ENCODE peak calls at places on chromosomes 13 and 19, in four cellular contexts. One of them, this sample, is unnamed.

GRCh38 chr13:98509271-98510155 is 67.4 kb downstream of the STK24 start:
- DNase-seq in HepG2: peak
- DNase-seq in SK-N-SH: no peak
- DNase-seq in H1: no peak
- DNase-seq in this sample: no peak

GRCh38 chr13:22120646-22121045 is 449.8 kb downstream of the FGF9 start:
- DNase-seq in HepG2: no peak
- DNase-seq in SK-N-SH: no peak
- DNase-seq in H1: no peak
- DNase-seq in this sample: no peak

GRCh38 chr19:14419038-14419813 is at the start of gene DDX39A:
- DNase-seq in HepG2: peak
- DNase-seq in SK-N-SH: peak
- DNase-seq in H1: peak
- DNase-seq in this sample: peak

GRCh38 chr19:39677931-39678889 is 22.5 kb downstream of the LGALS16 start:
- DNase-seq in HepG2: peak
- DNase-seq in SK-N-SH: no peak
- DNase-seq in H1: no peak
- DNase-seq in this sample: peak

GRCh38 chr19:32174386-32175113 is 170.9 kb upstream of the ZNF507 start:
- DNase-seq in HepG2: no peak
- DNase-seq in SK-N-SH: no peak
- DNase-seq in H1: peak
- DNase-seq in this sample: no peak

GRCh38 chr19:44648536-44649370 is 5.0 kb downstream of the PVR start:
- DNase-seq in HepG2: no peak
- DNase-seq in SK-N-SH: no peak
- DNase-seq in H1: no peak
- DNase-seq in this sample: no peak

GRCh38 chr19:38213469-38213868 is 10.6 kb downstream of the DPF1 start:
- DNase-seq in HepG2: no peak
- DNase-seq in SK-N-SH: no peak
- DNase-seq in H1: no peak
- DNase-seq in this sample: no peak

GRCh38 chr13:106513025-106513424 is 22.4 kb downstream of the EFNB2 start:
- DNase-seq in HepG2: no peak
- DNase-seq in SK-N-SH: no peak
- DNase-seq in H1: no peak
- DNase-seq in this sample: no peak

GRCh38 chr13:76829572-76830327 is 56.5 kb downstream of the KCTD12 start:
- DNase-seq in HepG2: no peak
- DNase-seq in SK-N-SH: no peak
- DNase-seq in H1: no peak
- DNase-seq in this sample: no peak

GRCh38 chr13:48487968-48488367 is 44.9 kb downstream of the RCBTB2 start:
- DNase-seq in HepG2: no peak
- DNase-seq in SK-N-SH: no peak
- DNase-seq in H1: no peak
- DNase-seq in this sample: no peak

GRCh38 chr13:111927181-111927540 is 139.8 kb upstream of the SOX1 start:
- DNase-seq in HepG2: no peak
- DNase-seq in SK-N-SH: no peak
- DNase-seq in H1: no peak
- DNase-seq in this sample: no peak

GRCh38 chr13:73767747-73768315 is 366.4 kb downstream of the KLF12 start:
- DNase-seq in HepG2: peak
- DNase-seq in SK-N-SH: peak
- DNase-seq in H1: no peak
- DNase-seq in this sample: no peak

GRCh38 chr13:77475345-77476084 is 60.0 kb upstream of the SCEL start:
- DNase-seq in HepG2: no peak
- DNase-seq in SK-N-SH: no peak
- DNase-seq in H1: no peak
- DNase-seq in this sample: no peak

GRCh38 chr19:58227964-58228583 is 640 bp upstream of the ZNF544 start:
- DNase-seq in HepG2: no peak
- DNase-seq in SK-N-SH: no peak
- DNase-seq in H1: no peak
- DNase-seq in this sample: peak

GRCh38 chr19:39196320-39196719 is 444 bp upstream of the NCCRP1 start:
- DNase-seq in HepG2: no peak
- DNase-seq in SK-N-SH: no peak
- DNase-seq in H1: peak
- DNase-seq in this sample: no peak

GRCh38 chr19:42540071-42540553 is 11.8 kb upstream of the CEACAM1 start:
- DNase-seq in HepG2: no peak
- DNase-seq in SK-N-SH: no peak
- DNase-seq in H1: peak
- DNase-seq in this sample: no peak

GRCh38 chr19:12611361-12611699 is 610 bp downstream of the ZNF791 start:
- DNase-seq in HepG2: peak
- DNase-seq in SK-N-SH: peak
- DNase-seq in H1: peak
- DNase-seq in this sample: peak

GRCh38 chr13:95067303-95067702 is 233.9 kb downstream of the ABCC4 start:
- DNase-seq in HepG2: no peak
- DNase-seq in SK-N-SH: no peak
- DNase-seq in H1: no peak
- DNase-seq in this sample: no peak

GRCh38 chr13:29955137-29955650 is 104.8 kb upstream of the UBL3 start:
- DNase-seq in HepG2: no peak
- DNase-seq in SK-N-SH: no peak
- DNase-seq in H1: no peak
- DNase-seq in this sample: no peak

GRCh38 chr19:12880551-12881171 is 588 bp downstream of the DNASE2 start:
- DNase-seq in HepG2: no peak
- DNase-seq in SK-N-SH: no peak
- DNase-seq in H1: no peak
- DNase-seq in this sample: peak

GRCh38 chr19:35757231-35757748 is 461 bp upstream of the HSPB6 start:
- DNase-seq in HepG2: peak
- DNase-seq in SK-N-SH: peak
- DNase-seq in H1: no peak
- DNase-seq in this sample: no peak

GRCh38 chr19:32599736-32600157 is 18.8 kb downstream of the PDCD5 start:
- DNase-seq in HepG2: peak
- DNase-seq in SK-N-SH: peak
- DNase-seq in H1: no peak
- DNase-seq in this sample: peak

GRCh38 chr13:42071667-42072419 is 23.4 kb downstream of the DGKH start:
- DNase-seq in HepG2: no peak
- DNase-seq in SK-N-SH: no peak
- DNase-seq in H1: no peak
- DNase-seq in this sample: no peak

GRCh38 chr19:42281175-42282035 is 12.4 kb downstream of the CIC start:
- DNase-seq in HepG2: peak
- DNase-seq in SK-N-SH: no peak
- DNase-seq in H1: peak
- DNase-seq in this sample: no peak

GRCh38 chr13:44079413-44080205 is 199.9 kb downstream of the LACC1 start:
- DNase-seq in HepG2: no peak
- DNase-seq in SK-N-SH: no peak
- DNase-seq in H1: no peak
- DNase-seq in this sample: no peak

GRCh38 chr13:40251343-40252032 is 415.0 kb downstream of the FOXO1 start:
- DNase-seq in HepG2: no peak
- DNase-seq in SK-N-SH: no peak
- DNase-seq in H1: no peak
- DNase-seq in this sample: no peak

GRCh38 chr19:1451916-1452801 is 2.2 kb downstream of the APC2 start:
- DNase-seq in HepG2: no peak
- DNase-seq in SK-N-SH: peak
- DNase-seq in H1: no peak
- DNase-seq in this sample: no peak
- TF ChIP-seq JUND in HepG2: no peak
- TF ChIP-seq JUND in SK-N-SH: no peak
- TF ChIP-seq JUND in H1: no peak
- TF ChIP-seq JUND in this sample: no peak

GRCh38 chr13:32253911-32254399 is 61.2 kb downstream of the ZAR1L start:
- DNase-seq in HepG2: no peak
- DNase-seq in SK-N-SH: no peak
- DNase-seq in H1: no peak
- DNase-seq in this sample: no peak

GRCh38 chr13:32254416-32254815 is 60.7 kb downstream of the ZAR1L start:
- DNase-seq in HepG2: no peak
- DNase-seq in SK-N-SH: no peak
- DNase-seq in H1: no peak
- DNase-seq in this sample: no peak

GRCh38 chr13:32254916-32255743 is 60.0 kb downstream of the ZAR1L start:
- DNase-seq in HepG2: peak
- DNase-seq in SK-N-SH: no peak
- DNase-seq in H1: no peak
- DNase-seq in this sample: no peak

GRCh38 chr13:32256243-32256642 is 58.9 kb downstream of the ZAR1L start:
- DNase-seq in HepG2: peak
- DNase-seq in SK-N-SH: no peak
- DNase-seq in H1: no peak
- DNase-seq in this sample: no peak

DNA sequence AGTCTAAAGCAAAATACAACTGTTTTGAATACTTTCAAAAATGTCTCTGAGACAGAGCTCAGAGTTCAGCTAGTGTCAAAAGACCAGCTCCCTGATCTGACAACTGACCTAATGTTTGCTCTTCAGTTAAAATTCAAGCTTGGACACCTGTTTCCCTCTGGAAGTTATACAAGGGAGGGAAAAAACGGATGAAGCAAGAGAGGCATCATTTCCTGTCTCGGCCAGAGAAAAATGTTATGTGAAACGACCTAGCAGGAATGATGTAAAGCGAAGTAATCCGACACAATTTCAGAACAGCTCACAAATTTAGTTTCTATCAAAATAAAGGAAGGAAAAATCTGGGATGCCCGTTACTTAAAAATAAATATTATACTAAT is 59.4 kb downstream of the ZAR1L start:
- DNase-seq in HepG2: peak
- DNase-seq in SK-N-SH: no peak
- DNase-seq in H1: no peak
- DNase-seq in this sample: no peak
- TF ChIP-seq JUND in HepG2: no peak
- TF ChIP-seq JUND in SK-N-SH: no peak
- TF ChIP-seq JUND in H1: no peak
- TF ChIP-seq JUND in this sample: no peak

DNA sequence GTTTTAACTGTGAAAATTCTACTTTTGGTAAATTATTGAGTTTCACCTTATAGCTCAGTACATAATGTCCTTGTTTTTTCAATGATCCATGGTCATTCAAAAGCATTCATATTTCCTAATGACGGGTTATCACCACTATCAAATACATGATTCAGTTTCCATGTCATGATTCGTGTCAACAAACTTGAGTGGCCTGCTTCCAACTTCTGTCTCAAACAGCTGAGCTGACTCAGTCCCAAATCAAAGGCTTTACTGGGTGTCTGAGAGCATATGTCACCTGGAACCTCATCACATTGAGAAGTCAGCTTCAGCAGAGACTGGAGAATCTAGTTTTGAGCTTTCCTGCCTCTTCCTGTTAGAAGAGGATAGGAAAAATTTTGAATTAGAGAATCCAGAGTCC is 40.3 kb upstream of the SGCG start:
- DNase-seq in HepG2: no peak
- DNase-seq in SK-N-SH: no peak
- DNase-seq in H1: no peak
- DNase-seq in this sample: no peak
- TF ChIP-seq JUND in HepG2: no peak
- TF ChIP-seq JUND in SK-N-SH: no peak
- TF ChIP-seq JUND in H1: no peak
- TF ChIP-seq JUND in this sample: no peak

GRCh38 chr13:67421475-67421874 is 191.3 kb upstream of the PCDH9 start:
- DNase-seq in HepG2: no peak
- DNase-seq in SK-N-SH: no peak
- DNase-seq in H1: no peak
- DNase-seq in this sample: no peak

GRCh38 chr13:67410645-67411044 is 180.5 kb upstream of the PCDH9 start:
- DNase-seq in HepG2: no peak
- DNase-seq in SK-N-SH: no peak
- DNase-seq in H1: no peak
- DNase-seq in this sample: no peak

DNA sequence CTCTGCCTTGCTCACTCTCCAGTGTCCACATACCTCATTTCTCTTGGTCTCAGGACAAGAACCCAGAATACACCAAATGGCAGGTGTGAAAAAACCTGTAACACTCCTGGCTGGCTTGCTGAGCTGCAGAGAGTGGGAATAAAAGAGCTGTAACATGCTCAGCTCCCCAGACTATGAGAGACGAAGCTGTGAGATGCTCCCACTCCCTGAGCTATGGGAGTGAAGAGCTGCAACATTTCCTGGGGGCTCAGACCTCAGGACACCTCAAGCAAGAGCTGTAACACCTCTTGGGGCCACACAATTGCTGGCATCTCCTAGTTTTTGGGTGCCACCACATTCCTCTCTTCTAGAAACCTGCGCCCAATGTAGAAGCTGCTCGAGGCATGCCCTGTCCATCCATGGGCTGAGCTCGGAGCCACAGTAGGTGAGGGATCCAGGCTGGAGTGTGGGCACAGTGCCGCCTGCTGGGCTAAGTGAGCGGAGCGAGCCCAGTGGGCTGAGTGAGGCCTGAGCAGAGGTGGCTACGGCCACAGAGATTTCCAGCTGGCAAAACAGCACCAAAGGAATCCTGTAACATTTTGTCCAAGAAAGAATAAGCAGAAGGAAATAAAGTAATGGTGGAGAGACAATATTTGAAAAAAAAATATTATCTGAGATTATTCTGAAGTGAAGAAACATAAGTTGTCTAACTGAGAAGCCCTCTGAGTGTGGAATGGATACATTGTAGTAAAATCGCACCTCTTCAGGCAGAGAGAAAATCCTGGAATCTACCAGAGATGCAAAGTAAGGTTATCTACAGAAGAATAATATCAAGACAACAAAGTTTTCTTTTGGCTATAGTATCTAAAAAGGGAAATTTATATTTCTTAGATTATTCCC is 186.2 kb upstream of the PCDH9 start:
- DNase-seq in HepG2: peak
- DNase-seq in SK-N-SH: peak
- DNase-seq in H1: peak
- DNase-seq in this sample: no peak
- TF ChIP-seq JUND in HepG2: no peak
- TF ChIP-seq JUND in SK-N-SH: no peak
- TF ChIP-seq JUND in H1: no peak
- TF ChIP-seq JUND in this sample: no peak

DNA sequence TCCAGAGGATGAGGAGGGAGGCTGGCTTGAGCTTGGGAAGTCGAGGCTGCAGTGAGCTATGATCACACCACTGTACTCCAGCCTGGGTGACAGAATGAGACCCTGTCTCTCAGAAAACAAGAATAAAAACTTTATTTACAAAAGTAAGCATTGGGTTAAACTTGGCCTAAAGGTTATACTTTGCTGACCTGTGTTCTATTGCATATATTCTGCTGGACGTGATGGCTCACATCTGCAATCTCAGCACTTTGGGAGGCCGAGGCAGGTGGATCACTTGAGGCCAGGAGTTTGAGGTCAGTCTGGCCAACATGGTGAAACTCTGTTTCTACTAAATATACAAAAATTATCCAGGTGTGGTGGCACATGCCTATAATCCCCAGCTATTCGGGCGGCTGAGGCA is 6.6 kb upstream of the ARHGEF18 start:
- DNase-seq in HepG2: no peak
- DNase-seq in SK-N-SH: no peak
- DNase-seq in H1: no peak
- DNase-seq in this sample: no peak
- TF ChIP-seq JUND in HepG2: no peak
- TF ChIP-seq JUND in SK-N-SH: no peak
- TF ChIP-seq JUND in H1: no peak
- TF ChIP-seq JUND in this sample: no peak